ENCODE peak calls at places on chromosomes 13 and 19, in eight cellular contexts. G is transverse colon; M is ascending aorta; E is psoas muscle; Y is CD4-positive, alpha-beta memory T cell; L is upper lobe of left lung; O is OCI-LY7; C is right atrium auricular region. H is an unnamed sample. For H3K4me1, the result is how much of the 10 kb centered on the place peaks cover.

GRCh38 chr19:34274284-34274826 is 20.0 kb downstream of the GARRE1 start:
- DNase-seq in G (no peak), M (no peak), E (no peak), Y (no peak), L (no peak), O (no peak), C (no peak), H (no peak)

GRCh38 chr13:77345150-77345780 is 18.4 kb upstream of the MYCBP2 start:
- DNase-seq in G (no peak), M (no peak), E (no peak), Y (peak), L (no peak), O (peak), C (no peak), H (no peak)

GRCh38 chr19:14091885-14092462 is 1.4 kb upstream of the SAMD1 start:
- DNase-seq in G (no peak), M (no peak), E (no peak), Y (no peak), L (no peak), O (peak), C (no peak), H (no peak)

GRCh38 chr19:50205681-50206138 is 2.3 kb downstream of the MYH14 start:
- DNase-seq in G (peak), M (no peak), E (no peak), Y (no peak), L (peak), O (no peak), C (no peak), H (peak)

GRCh38 chr13:30752201-30752797 is 17.0 kb downstream of the ALOX5AP start:
- DNase-seq in G (no peak), M (no peak), E (peak), Y (no peak), L (no peak), O (no peak), C (no peak), H (no peak)

GRCh38 chr13:103224804-103225203 is 158.6 kb upstream of the SLC10A2 start:
- DNase-seq in G (no peak), M (no peak), E (no peak), Y (no peak), L (no peak), O (no peak), C (no peak), H (no peak)

GRCh38 chr19:57465680-57466381 is 8.9 kb upstream of the VN1R1 start:
- DNase-seq in G (peak), M (no peak), E (no peak), Y (peak), L (no peak), O (peak), C (no peak), H (no peak)

GRCh38 chr13:113852536-113853517 is 11.0 kb downstream of the GAS6 start:
- DNase-seq in G (no peak), M (peak), E (no peak), Y (no peak), L (peak), O (no peak), C (peak), H (peak)

GRCh38 chr19:16851031-16851712 is 22.0 kb downstream of the SIN3B start:
- DNase-seq in G (no peak), M (no peak), E (no peak), Y (no peak), L (peak), O (no peak), C (no peak), H (no peak)

GRCh38 chr19:11971045-11971444 is 6.2 kb downstream of the ZNF763 start:
- DNase-seq in G (no peak), M (no peak), E (no peak), Y (no peak), L (no peak), O (no peak), C (no peak), H (no peak)

GRCh38 chr19:45895519-45895972 is 6.9 kb downstream of the MYPOP start:
- DNase-seq in G (no peak), M (no peak), E (no peak), Y (no peak), L (no peak), O (no peak), C (no peak), H (no peak)

GRCh38 chr13:44300895-44301638 is 72.6 kb upstream of the SERP2 start:
- DNase-seq in G (no peak), M (peak), E (peak), Y (no peak), L (no peak), O (no peak), C (no peak), H (peak)

GRCh38 chr19:31233288-31233687 is 115.9 kb downstream of the TSHZ3 start:
- DNase-seq in G (no peak), M (no peak), E (no peak), Y (no peak), L (no peak), O (no peak), C (no peak), H (no peak)

GRCh38 chr19:44643605-44644390 is at the start of gene PVR:
- DNase-seq in G (peak), M (peak), E (peak), Y (no peak), L (peak), O (no peak), C (peak), H (peak)

GRCh38 chr13:43113603-43114002 is 90.2 kb downstream of the DNAJC15 start:
- DNase-seq in G (no peak), M (no peak), E (no peak), Y (no peak), L (no peak), O (no peak), C (no peak), H (no peak)

GRCh38 chr13:63497601-63498000 is 2082.0 kb upstream of the PCDH20 start:
- DNase-seq in G (no peak), M (no peak), E (no peak), Y (no peak), L (no peak), O (no peak), C (no peak), H (no peak)

GRCh38 chr19:18143902-18144301 is 9.1 kb upstream of the PIK3R2 start:
- DNase-seq in G (no peak), M (no peak), E (no peak), Y (no peak), L (no peak), O (no peak), C (no peak), H (no peak)

GRCh38 chr19:455851-456546 is 4.8 kb downstream of the SHC2 start:
- DNase-seq in G (no peak), M (no peak), E (no peak), Y (no peak), L (peak), O (no peak), C (no peak), H (no peak)
- H3K4me3 ChIP-seq in G (no peak), M (no peak), E (no peak), Y (no peak), L (no peak), O (no peak), C (no peak), H (no peak)

DNA sequence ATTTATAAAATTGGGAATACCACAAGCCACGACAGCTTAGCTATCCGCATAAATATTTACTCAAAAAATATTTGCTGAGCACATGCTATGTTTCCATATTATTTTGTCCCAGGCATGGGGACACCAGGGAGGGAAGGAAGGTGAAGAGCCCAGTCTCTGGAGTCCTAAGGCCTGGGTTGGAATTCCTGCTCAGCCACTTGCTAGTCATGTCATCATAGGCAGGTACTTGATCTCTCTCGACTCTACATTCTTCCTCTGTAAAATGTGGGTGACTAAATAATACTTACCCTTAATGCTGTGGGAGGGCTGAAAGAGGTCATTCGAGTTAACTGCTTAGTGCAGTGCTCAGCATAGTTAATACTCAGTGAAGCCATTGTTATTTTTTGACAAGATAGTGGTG is 4.3 kb upstream of the RNASEH2B start:
- DNase-seq in G (no peak), M (no peak), E (no peak), Y (no peak), L (no peak), O (no peak), C (no peak), H (no peak)
- H3K27ac ChIP-seq in G (no peak), M (no peak), E (no peak), Y (no peak), L (no peak), O (no peak), C (no peak), H (no peak)

GRCh38 chr13:24152292-24153214 is 8.0 kb upstream of the SPATA13 start:
- DNase-seq in G (no peak), M (no peak), E (no peak), Y (no peak), L (no peak), O (no peak), C (no peak), H (no peak)
- H3K4me1 ChIP-seq in G (under half), M (under half), E (under half), Y (under half), L (under half), O (under half), C (under half), H (under half)

GRCh38 chr13:51996660-51997059 is 14.6 kb downstream of the ATP7B start:
- DNase-seq in G (no peak), M (no peak), E (no peak), Y (no peak), L (no peak), O (no peak), C (no peak), H (no peak)

GRCh38 chr13:52001120-52001731 is 10.0 kb downstream of the ATP7B start:
- DNase-seq in G (no peak), M (no peak), E (no peak), Y (peak), L (no peak), O (peak), C (no peak), H (no peak)

GRCh38 chr13:51999525-51999924 is 11.7 kb downstream of the ATP7B start:
- DNase-seq in G (no peak), M (no peak), E (peak), Y (no peak), L (peak), O (no peak), C (peak), H (peak)

GRCh38 chr13:51997641-51998330 is 13.5 kb downstream of the ATP7B start:
- DNase-seq in G (no peak), M (no peak), E (no peak), Y (no peak), L (no peak), O (no peak), C (no peak), H (no peak)

GRCh38 chr13:51998723-51999471 is 12.4 kb downstream of the ATP7B start:
- DNase-seq in G (no peak), M (no peak), E (no peak), Y (no peak), L (no peak), O (no peak), C (no peak), H (no peak)
- H3K4me3 ChIP-seq in G (no peak), M (no peak), E (peak), Y (no peak), L (no peak), O (no peak), C (no peak), H (no peak)